ENCODE peak calls at places on chromosomes 6 and 20, in seven cellular contexts. G is CD8-positive, alpha-beta T cell; T is cardiac fibroblast; H is ovary; F is choroid plexus epithelial cell; W is AG04449; M is tibial nerve. N is an unnamed sample.

GRCh38 chr6:3868544-3868943 is 19.4 kb downstream of the FAM50B start:
- DNase-seq in G (peak), W (no peak), M (no peak), H (no peak), F (no peak), T (no peak), N (peak)

GRCh38 chr6:112957526-112957916 is 610.4 kb downstream of the RFPL4B start:
- DNase-seq in G (no peak), H (no peak), W (no peak), M (no peak), F (no peak), T (no peak), N (no peak)

GRCh38 chr6:170212956-170213636 is 77.8 kb downstream of the DLL1 start:
- DNase-seq in W (no peak), G (peak), T (no peak), M (peak), F (no peak), H (no peak), N (no peak)

GRCh38 chr6:157830354-157831017 is 7.4 kb downstream of the SNX9 start:
- DNase-seq in G (no peak), F (no peak), M (no peak), H (no peak), W (no peak), T (no peak), N (no peak)

GRCh38 chr6:116221931-116222330 is 31.9 kb downstream of the TSPYL4 start:
- DNase-seq in F (no peak), H (no peak), W (no peak), T (no peak), G (no peak), M (no peak), N (no peak)

GRCh38 chr6:43286995-43287716 is 10.9 kb upstream of the SLC22A7 start:
- DNase-seq in H (no peak), W (no peak), M (no peak), T (peak), G (no peak), F (no peak), N (no peak)

GRCh38 chr20:4161447-4162251 is 146.3 kb upstream of the RNF24 start:
- DNase-seq in G (no peak), F (peak), H (no peak), T (no peak), M (no peak), W (no peak), N (no peak)

GRCh38 chr6:97697450-97697849 is 414.4 kb upstream of the MMS22L start:
- DNase-seq in W (peak), M (no peak), T (peak), G (no peak), F (peak), H (no peak), N (peak)

GRCh38 chr6:1636971-1637871 is 27.5 kb downstream of the FOXC1 start:
- DNase-seq in H (no peak), T (peak), G (no peak), W (no peak), F (no peak), M (no peak), N (no peak)

GRCh38 chr6:148628251-148628650 is 118.6 kb upstream of the UST start:
- DNase-seq in T (no peak), M (no peak), G (no peak), F (no peak), H (no peak), W (no peak), N (peak)

GRCh38 chr6:31163922-31164321 is 5.5 kb downstream of the TCF19 start:
- DNase-seq in G (no peak), H (no peak), T (peak), F (peak), M (no peak), W (no peak), N (peak)

GRCh38 chr6:94559829-94560537 is 1017.4 kb upstream of the MANEA start:
- DNase-seq in W (no peak), H (no peak), F (no peak), M (no peak), T (no peak), G (no peak), N (no peak)

GRCh38 chr20:17655865-17656489 is 26.1 kb downstream of the RRBP1 start:
- DNase-seq in W (no peak), F (peak), T (peak), M (no peak), H (no peak), G (no peak), N (peak)

GRCh38 chr6:112659912-112660311 is 312.8 kb downstream of the RFPL4B start:
- DNase-seq in H (no peak), F (no peak), M (no peak), W (no peak), G (no peak), T (no peak), N (no peak)

GRCh38 chr20:6921717-6922386 is 154.4 kb downstream of the BMP2 start:
- DNase-seq in F (no peak), M (no peak), G (no peak), W (no peak), H (no peak), T (no peak), N (no peak)

GRCh38 chr20:63101781-63102719 is 95.3 kb upstream of the BHLHE23 start:
- DNase-seq in G (peak), T (peak), F (peak), M (peak), H (peak), W (no peak), N (peak)

GRCh38 chr20:10666221-10667076 is 7.3 kb downstream of the JAG1 start:
- DNase-seq in H (no peak), F (no peak), W (no peak), M (no peak), T (no peak), G (no peak), N (no peak)

GRCh38 chr6:113328886-113329381 is 528.2 kb upstream of the MARCKS start:
- DNase-seq in M (no peak), G (no peak), T (peak), F (peak), W (no peak), H (no peak), N (peak)

GRCh38 chr20:36951977-36952738 is 650 bp upstream of the SAMHD1 start:
- DNase-seq in G (no peak), T (no peak), F (no peak), H (no peak), W (no peak), M (no peak), N (no peak)

GRCh38 chr20:14644698-14645097 is 307.3 kb upstream of the FLRT3 start:
- DNase-seq in H (no peak), G (no peak), W (no peak), M (no peak), T (no peak), F (no peak), N (no peak)

GRCh38 chr6:161618816-161619454 is 345.1 kb upstream of the AGPAT4 start:
- DNase-seq in G (no peak), F (peak), H (no peak), T (peak), W (peak), M (peak), N (peak)

DNA sequence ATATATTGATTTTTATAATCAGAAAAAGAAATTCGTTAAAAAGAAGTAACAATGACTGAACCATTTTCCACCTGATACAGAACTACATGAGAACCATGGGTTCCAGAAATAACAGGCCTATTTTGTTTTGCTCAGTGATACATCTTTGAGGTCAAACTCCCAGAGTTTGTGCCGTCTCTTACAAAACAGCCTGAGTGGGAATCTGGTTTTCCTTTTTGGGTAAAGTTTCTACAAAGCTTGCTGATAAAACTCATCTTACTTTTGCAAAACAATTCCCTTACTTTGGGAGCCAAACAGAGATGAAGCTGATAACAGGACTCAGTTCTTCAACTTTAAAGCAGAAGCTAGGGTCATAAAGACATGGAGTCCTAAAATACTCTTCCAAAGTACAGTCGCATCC is 98.7 kb upstream of the FAM8A1 start:
- DNase-seq in M (no peak), H (no peak), G (no peak), T (no peak), W (no peak), F (no peak), N (no peak)
- TF ChIP-seq CTCF in M (no peak), H (no peak), G (no peak), T (no peak), W (no peak), F (no peak), N (no peak)

GRCh38 chr6:118648866-118649554 is 2.4 kb downstream of the CEP85L start:
- DNase-seq in T (peak), H (no peak), G (no peak), F (peak), M (no peak), W (no peak), N (peak)
- H3K4me3 ChIP-seq in T (peak), H (no peak), G (no peak), F (peak), M (peak), W (peak), N (peak)

GRCh38 chr6:27157461-27158315 is 89.8 kb upstream of the PRSS16 start:
- DNase-seq in M (peak), W (peak), H (peak), G (peak), T (peak), F (peak), N (peak)
- TF ChIP-seq CTCF in M (peak), W (peak), H (no peak), G (peak), T (peak), F (peak), N (peak)

GRCh38 chr6:136764522-136764993 is 27.7 kb downstream of the MAP3K5 start:
- DNase-seq in W (no peak), H (no peak), F (no peak), T (no peak), M (no peak), G (no peak), N (no peak)

GRCh38 chr6:136763255-136763654 is 29.0 kb downstream of the MAP3K5 start:
- DNase-seq in H (no peak), F (no peak), W (no peak), M (no peak), T (no peak), G (no peak), N (no peak)

GRCh38 chr6:136762022-136762975 is 30.0 kb downstream of the MAP3K5 start:
- DNase-seq in T (no peak), M (no peak), H (no peak), F (no peak), G (no peak), W (no peak), N (no peak)

GRCh38 chr6:136766274-136766673 is 26.0 kb downstream of the MAP3K5 start:
- DNase-seq in W (no peak), F (no peak), H (no peak), M (no peak), G (no peak), T (no peak), N (no peak)

DNA sequence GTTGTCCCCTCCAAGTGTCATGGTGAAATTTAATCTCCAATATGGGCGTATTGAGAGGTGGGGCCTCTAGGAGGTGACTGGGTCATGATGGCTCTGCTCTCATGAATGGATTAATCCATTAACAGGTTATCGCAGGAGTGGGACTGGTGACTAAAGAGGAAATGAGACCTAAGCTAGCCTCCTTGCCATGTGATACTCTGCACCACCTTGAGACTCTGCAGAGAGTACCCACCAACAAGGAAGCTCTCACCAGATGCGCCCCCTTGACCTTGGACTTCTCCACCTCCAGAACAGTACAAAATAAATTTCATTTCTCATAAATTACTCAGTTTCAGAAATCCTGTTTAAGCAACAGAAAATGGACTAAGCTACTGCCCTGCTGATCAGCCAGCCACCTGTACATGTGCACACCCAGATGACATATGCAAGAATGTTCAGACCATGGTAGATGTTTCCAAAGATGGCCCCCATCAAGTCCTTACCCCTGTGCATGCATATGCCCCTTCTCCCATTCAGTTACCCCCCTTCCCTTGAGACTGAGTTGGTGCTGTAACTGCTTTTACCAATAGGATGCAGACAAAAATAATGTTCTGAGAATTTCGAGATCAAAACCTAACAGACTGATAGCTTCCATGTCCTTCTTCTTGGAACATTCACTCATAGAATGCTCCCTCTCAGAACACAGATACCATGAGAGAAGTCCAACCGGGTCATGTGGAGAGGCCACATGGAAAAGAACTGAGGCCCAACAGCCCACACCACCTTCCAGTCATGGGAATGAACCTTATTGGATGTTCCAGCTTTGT is 28.4 kb downstream of the MAP3K5 start:
- DNase-seq in F (no peak), W (no peak), M (no peak), H (no peak), G (no peak), T (no peak), N (no peak)
- H3K4me3 ChIP-seq in F (no peak), W (no peak), M (no peak), H (no peak), G (no peak), T (no peak), N (no peak)

GRCh38 chr6:136034422-136034821 is 182.9 kb downstream of the PDE7B start:
- DNase-seq in T (no peak), F (no peak), H (no peak), M (no peak), W (no peak), G (no peak), N (no peak)

GRCh38 chr6:136036071-136036380 is 184.5 kb downstream of the PDE7B start:
- DNase-seq in H (no peak), F (no peak), T (no peak), G (no peak), M (no peak), W (no peak), N (no peak)

GRCh38 chr6:136030131-136030530 is 178.6 kb downstream of the PDE7B start:
- DNase-seq in G (no peak), H (no peak), W (no peak), T (no peak), F (no peak), M (no peak), N (peak)

GRCh38 chr6:136035378-136036070 is 184.0 kb downstream of the PDE7B start:
- DNase-seq in F (peak), T (peak), M (no peak), H (no peak), G (no peak), W (no peak), N (peak)

GRCh38 chr6:136031982-136032381 is 180.5 kb downstream of the PDE7B start:
- DNase-seq in H (peak), W (no peak), M (peak), F (peak), G (no peak), T (peak), N (peak)
- TF ChIP-seq CTCF in H (no peak), W (peak), M (peak), F (peak), G (peak), T (peak), N (peak)

GRCh38 chr6:36383608-36384007 is 3.9 kb downstream of the ETV7 start:
- DNase-seq in H (no peak), M (no peak), G (no peak), W (no peak), T (no peak), F (no peak), N (no peak)

GRCh38 chr6:36389353-36389752 is 1.9 kb upstream of the ETV7 start:
- DNase-seq in M (no peak), W (no peak), H (no peak), T (no peak), F (no peak), G (no peak), N (no peak)

GRCh38 chr6:36384095-36384494 is 3.4 kb downstream of the ETV7 start:
- DNase-seq in F (no peak), W (no peak), M (no peak), G (no peak), H (no peak), T (no peak), N (no peak)

GRCh38 chr6:36386495-36387439 is 702 bp downstream of the ETV7 start:
- DNase-seq in G (no peak), F (peak), T (peak), H (peak), M (peak), W (peak), N (peak)

DNA sequence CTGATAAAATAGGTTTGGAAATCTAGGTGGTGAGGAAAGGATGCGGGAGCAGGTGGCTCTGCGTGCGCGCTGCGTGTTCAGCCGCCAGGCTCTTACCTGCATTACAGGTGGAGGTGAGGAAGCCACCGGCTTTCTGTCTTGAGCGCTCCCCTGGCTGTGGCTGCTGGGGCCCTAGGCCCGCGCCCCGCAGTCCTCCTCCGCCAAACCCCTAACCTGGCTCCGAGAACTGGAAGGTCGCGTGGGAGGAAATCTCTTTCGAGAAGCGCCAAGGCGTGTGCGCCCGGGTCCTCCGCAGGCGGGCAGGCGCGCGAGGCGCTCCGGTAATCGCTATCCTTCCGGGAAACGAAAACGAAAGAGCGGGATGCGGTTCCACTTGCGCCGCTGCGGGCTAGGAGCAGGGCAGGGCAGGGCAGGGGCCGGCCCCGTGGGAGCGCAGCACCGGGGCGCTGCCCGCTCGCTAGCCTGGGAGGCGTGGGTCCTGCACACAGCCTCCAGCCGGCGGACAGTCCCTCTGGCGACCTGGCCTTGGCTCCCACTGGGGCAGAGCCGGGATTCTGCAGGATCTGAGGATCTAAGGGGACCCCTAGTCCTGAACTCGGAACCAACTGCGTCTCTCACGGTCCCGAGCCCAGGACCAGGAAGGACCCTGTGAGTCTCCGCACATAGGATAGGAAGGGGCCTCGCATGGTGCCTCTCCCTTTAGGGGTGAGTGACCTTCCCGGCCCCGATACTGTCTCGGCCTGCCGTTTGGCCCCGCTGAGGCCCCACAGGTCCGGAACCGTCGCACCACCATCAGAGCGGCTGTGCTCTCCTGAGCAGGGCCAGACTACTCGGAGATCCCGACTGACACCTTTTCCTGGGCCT is at the start of gene ETV7:
- DNase-seq in W (no peak), M (no peak), H (peak), G (no peak), F (no peak), T (peak), N (no peak)
- H3K4me3 ChIP-seq in W (peak), M (peak), H (peak), G (peak), F (peak), T (peak), N (peak)

GRCh38 chr6:55886185-55886836 is 10.9 kb upstream of the BMP5 start:
- DNase-seq in F (peak), M (no peak), G (no peak), W (no peak), T (peak), H (no peak), N (peak)
- TF ChIP-seq CTCF in F (peak), M (peak), G (no peak), W (no peak), T (peak), H (no peak), N (peak)

DNA sequence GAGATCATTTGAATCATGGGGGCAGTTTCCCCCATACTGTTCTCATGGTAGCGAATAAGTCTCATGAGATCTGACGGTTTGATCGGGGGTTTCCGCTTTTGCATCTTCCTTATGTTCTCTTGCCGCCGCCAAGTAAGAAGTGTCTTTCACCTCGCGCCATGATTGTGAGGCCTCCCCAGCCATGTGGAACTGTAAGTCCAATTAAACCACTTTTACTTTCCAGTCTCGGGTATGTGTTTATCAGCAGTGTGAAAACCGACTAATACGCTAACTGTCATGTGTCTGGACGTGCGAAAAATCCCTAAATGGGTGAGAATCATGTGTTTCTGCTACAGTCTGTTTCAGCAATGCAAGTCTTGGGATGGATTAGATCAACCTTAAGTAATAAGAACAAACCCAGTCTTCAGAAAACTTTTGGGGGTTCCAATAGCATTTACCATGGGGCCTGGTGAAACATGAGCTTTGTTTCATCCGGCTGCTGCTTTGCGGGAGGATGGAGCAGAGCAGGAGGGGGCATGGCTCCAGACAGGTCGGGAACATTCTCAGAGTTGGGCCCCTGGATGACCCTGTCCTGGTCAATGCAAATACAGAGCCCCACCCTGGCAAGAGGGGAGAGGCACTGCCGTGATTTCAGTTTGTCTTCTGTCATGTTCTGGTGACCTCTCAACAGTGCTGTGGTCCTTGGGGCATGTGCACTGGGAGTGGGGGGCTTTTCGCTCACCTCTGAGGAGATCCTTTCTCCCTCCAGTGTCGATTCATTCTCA is 41.5 kb downstream of the CTCFL start:
- DNase-seq in T (no peak), F (no peak), M (no peak), H (no peak), G (no peak), W (no peak), N (no peak)
- H3K4me3 ChIP-seq in T (no peak), F (no peak), M (no peak), H (no peak), G (no peak), W (no peak), N (no peak)

DNA sequence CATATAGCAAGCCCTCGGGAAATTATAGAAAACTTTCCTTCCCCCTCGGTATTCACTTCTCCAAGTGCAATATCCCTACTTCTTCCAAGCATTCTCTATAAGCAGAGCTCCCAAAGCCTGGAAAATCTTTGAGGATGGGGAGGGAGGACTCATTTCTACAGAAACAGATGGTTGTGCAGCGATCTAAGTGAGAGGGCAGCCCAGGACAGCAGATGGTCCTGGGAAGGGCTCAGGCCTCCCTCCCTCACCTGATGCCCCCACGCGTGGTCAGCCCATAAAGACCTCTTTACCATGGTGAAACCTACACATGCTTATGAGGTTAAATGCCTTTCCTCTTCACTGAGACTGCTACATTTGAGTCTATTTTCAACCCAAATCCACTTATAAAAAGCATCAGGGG is 319.6 kb upstream of the QKI start:
- DNase-seq in F (no peak), W (no peak), H (no peak), M (no peak), G (no peak), T (no peak), N (no peak)
- TF ChIP-seq CTCF in F (no peak), W (no peak), H (no peak), M (no peak), G (no peak), T (no peak), N (no peak)

GRCh38 chr20:34312544-34313217 is 9.5 kb upstream of the AHCY start:
- DNase-seq in W (no peak), H (peak), T (peak), G (peak), M (peak), F (peak), N (peak)
- H3K4me3 ChIP-seq in W (peak), H (no peak), T (peak), G (no peak), M (peak), F (peak), N (no peak)